ENCODE peak calls at places on chromosomes 13 and 19, in five cellular contexts. S is T1000; G is stimulated activated CD4-positive, alpha-beta T cell treated with anti-CD3 and anti-CD28 coated beads, TNF-alpha, amount 100 ng/mL, for 24 hours; E is CD4-positive, CD25-positive, alpha-beta regulatory T cell; J is psoas muscle. H is an unnamed sample.

GRCh38 chr13:23723463-23723862 is 153.3 kb downstream of the TNFRSF19 start:
- DNase-seq in S (no peak), G (no peak), E (no peak), J (no peak), H (no peak)

GRCh38 chr13:110714798-110715394 is 1.4 kb downstream of the ING1 start:
- DNase-seq in S (no peak), G (peak; percentile 46), E (peak; percentile 65), J (peak; percentile 64), H (no peak)

GRCh38 chr13:41974262-41974900 is 13.5 kb upstream of the VWA8 start:
- DNase-seq in S (no peak), G (no peak), E (no peak), J (no peak), H (no peak)

GRCh38 chr19:45676851-45677263 is 8.8 kb downstream of the GIPR start:
- DNase-seq in S (no peak), G (peak; percentile 45), E (peak; percentile 61), J (no peak), H (peak; percentile 55)

GRCh38 chr19:10052602-10053360 is 33.3 kb upstream of the SHFL start:
- DNase-seq in S (no peak), G (no peak), E (no peak), J (no peak), H (no peak)

GRCh38 chr13:73090116-73090811 is 31.5 kb downstream of the KLF5 start:
- DNase-seq in S (peak; percentile 8), G (no peak), E (peak; percentile 34), J (no peak), H (no peak)

GRCh38 chr19:45670670-45671453 is 2.8 kb downstream of the GIPR start:
- DNase-seq in S (peak; percentile 35), G (peak; percentile 61), E (peak; percentile 72), J (peak; percentile 61), H (no peak)

GRCh38 chr19:46513461-46514236 is 18.0 kb upstream of the PNMA8B start:
- DNase-seq in S (no peak), G (peak; percentile 78), E (peak; percentile 73), J (peak; percentile 82), H (peak; percentile 83)

GRCh38 chr19:3844596-3844995 is 24.2 kb downstream of the ZFR2 start:
- DNase-seq in S (no peak), G (no peak), E (no peak), J (no peak), H (no peak)

GRCh38 chr13:113029061-113029445 is 60.0 kb downstream of the MCF2L start:
- DNase-seq in S (no peak), G (no peak), E (no peak), J (no peak), H (no peak)

GRCh38 chr19:5182811-5183210 is 157.8 kb downstream of the PTPRS start:
- DNase-seq in S (no peak), G (no peak), E (no peak), J (no peak), H (no peak)

GRCh38 chr13:100794575-100794974 is 120.0 kb upstream of the TMTC4 start:
- DNase-seq in S (no peak), G (no peak), E (no peak), J (no peak), H (no peak)

GRCh38 chr13:113947321-113948033 is 26.4 kb downstream of the C13orf46 start:
- DNase-seq in S (no peak), G (no peak), E (no peak), J (peak; percentile 68), H (no peak)

GRCh38 chr19:46803555-46803954 is 15.2 kb upstream of the SLC1A5 start:
- DNase-seq in S (no peak), G (no peak), E (no peak), J (no peak), H (no peak)

GRCh38 chr19:46296722-46297431 is at the start of gene HIF3A:
- DNase-seq in S (no peak), G (no peak), E (no peak), J (no peak), H (no peak)

GRCh38 chr13:24605923-24606372 is 74.3 kb upstream of the ATP12A start:
- DNase-seq in S (no peak), G (no peak), E (peak; percentile 66), J (no peak), H (peak; percentile 37)

GRCh38 chr13:40116008-40116407 is 460.5 kb downstream of the COG6 start:
- DNase-seq in S (no peak), G (peak; percentile 25), E (peak; percentile 93), J (no peak), H (no peak)

GRCh38 chr19:13615890-13616289 is 109.6 kb upstream of the CACNA1A start:
- DNase-seq in S (no peak), G (no peak), E (no peak), J (no peak), H (no peak)

GRCh38 chr13:42373048-42373812 is 101.3 kb downstream of the AKAP11 start:
- DNase-seq in S (no peak), G (no peak), E (no peak), J (no peak), H (no peak)

GRCh38 chr19:16794456-16794855 is 34.7 kb upstream of the SIN3B start:
- DNase-seq in S (no peak), G (no peak), E (no peak), J (no peak), H (no peak)

GRCh38 chr13:46057251-46058015 is 4.9 kb upstream of the ZC3H13 start:
- DNase-seq in S (no peak), G (no peak), E (no peak), J (no peak), H (no peak)

H was measured in naive thymus-derived CD4-positive, alpha-beta T cell.